ENCODE peak calls at places on chromosomes 11 and 22, in seven cellular contexts. P, X, L, Y, R, H and B are unnamed samples.
A peak's percentile ranks its signal among the peaks of the same experiment; 100 is the strongest.

GRCh38 chr22:20980523-20980922 is 1.6 kb upstream of the LZTR1 start:
- DNase-seq in P (no peak), H (no peak), Y (no peak), L (no peak), X (no peak), R (no peak), B (no peak)

GRCh38 chr22:47041201-47042115 is 279.0 kb downstream of the TBC1D22A start:
- DNase-seq in H (no peak), Y (no peak), P (no peak), R (no peak), X (no peak), L (no peak), B (no peak)

GRCh38 chr11:37502202-37502601 is 904.2 kb upstream of the RAG2 start:
- DNase-seq in X (no peak), H (no peak), Y (no peak), R (no peak), P (no peak), L (no peak), B (no peak)

GRCh38 chr11:65435981-65436411 is 13.4 kb downstream of the NEAT1 start:
- DNase-seq in Y (peak; percentile 18), P (peak; percentile 11), R (no peak), H (no peak), X (no peak), L (no peak), B (no peak)

GRCh38 chr22:28857288-28857687 is 26.1 kb upstream of the ZNRF3 start:
- DNase-seq in Y (no peak), R (no peak), P (no peak), X (no peak), L (no peak), H (no peak), B (no peak)

GRCh38 chr11:69804769-69805508 is 14.3 kb downstream of the FGF3 start:
- DNase-seq in Y (no peak), L (no peak), H (no peak), R (no peak), P (no peak), X (no peak), B (no peak)

GRCh38 chr11:46555269-46556054 is 38.4 kb downstream of the AMBRA1 start:
- DNase-seq in R (no peak), P (no peak), Y (no peak), X (no peak), H (no peak), L (no peak), B (no peak)

GRCh38 chr11:21909145-21909544 is 283.7 kb upstream of the ANO5 start:
- DNase-seq in L (no peak), X (no peak), Y (no peak), H (no peak), R (no peak), P (no peak), B (no peak)

GRCh38 chr11:8608646-8609045 is 14.6 kb upstream of the STK33 start:
- DNase-seq in H (no peak), Y (no peak), P (no peak), X (peak; percentile 39), L (no peak), R (no peak), B (no peak)

GRCh38 chr11:65829459-65829858 is 4.3 kb upstream of the SNX32 start:
- DNase-seq in L (no peak), R (no peak), H (no peak), P (no peak), Y (no peak), X (no peak), B (no peak)

GRCh38 chr11:1034456-1035295 is 1.8 kb downstream of the MUC6 start:
- DNase-seq in H (no peak), X (no peak), P (no peak), R (no peak), L (no peak), Y (no peak), B (no peak)

GRCh38 chr11:65180877-65181568 is 705 bp upstream of the CAPN1 start:
- DNase-seq in X (peak; percentile 66), L (peak; percentile 89), R (no peak), H (no peak), Y (peak; percentile 68), P (peak; percentile 57), B (peak; percentile 83)

GRCh38 chr11:35047179-35047578 is 91.8 kb upstream of the CD44 start:
- DNase-seq in X (no peak), Y (no peak), R (no peak), L (no peak), P (peak; percentile 41), H (no peak), B (no peak)

GRCh38 chr11:75420224-75421034 is 12.6 kb downstream of the KLHL35 start:
- DNase-seq in L (no peak), P (no peak), R (no peak), H (no peak), X (no peak), Y (no peak), B (peak; percentile 60)